ENCODE peak calls at places on chromosome 21, in four cellular contexts. Q is CD4-positive, alpha-beta memory T cell; X is CD8-positive, alpha-beta T cell; B is prostate gland. J is an unnamed sample. For H3K36me3 and H3K4me1, the result is how much of the 10 kb centered on the place peaks cover.

GRCh38 chr21:25733859-25734653 is 648 bp downstream of the ATP5PF start:
- DNase-seq in X (peak), B (no peak), Q (no peak), J (no peak)

GRCh38 chr21:28283652-28284490 is 708.8 kb downstream of the LTN1 start:
- DNase-seq in B (no peak), X (no peak), Q (no peak), J (no peak)

GRCh38 chr21:23801292-23801691 is 1806.0 kb downstream of the MRPL39 start:
- DNase-seq in B (no peak), Q (no peak), X (no peak), J (no peak)

GRCh38 chr21:41061701-41062100 is 106.3 kb upstream of the BACE2 start:
- DNase-seq in X (no peak), B (no peak), Q (no peak), J (no peak)

GRCh38 chr21:26836546-26836945 is 8.7 kb downstream of the ADAMTS1 start:
- DNase-seq in X (no peak), B (no peak), Q (no peak), J (no peak)

GRCh38 chr21:36321325-36322082 is 1.5 kb downstream of the MORC3 start:
- DNase-seq in B (peak), Q (peak), X (no peak), J (no peak)

GRCh38 chr21:38631171-38631570 is 132.9 kb upstream of the ERG start:
- DNase-seq in B (no peak), X (no peak), Q (no peak), J (no peak)

GRCh38 chr21:21101911-21102310 is 103.7 kb downstream of the NCAM2 start:
- DNase-seq in X (no peak), Q (no peak), B (peak), J (no peak)

GRCh38 chr21:36080386-36080785 is 10.6 kb downstream of the CBR1 start:
- DNase-seq in X (no peak), B (peak), Q (no peak), J (no peak)

GRCh38 chr21:28193189-28193588 is 799.5 kb downstream of the LTN1 start:
- DNase-seq in Q (no peak), X (no peak), B (no peak), J (no peak)

GRCh38 chr21:29124645-29125044 is 5.8 kb upstream of the MAP3K7CL start:
- DNase-seq in X (no peak), Q (no peak), B (no peak), J (no peak)

GRCh38 chr21:33541105-33541711 is 709 bp downstream of the GART start:
- DNase-seq in Q (no peak), B (no peak), X (no peak), J (no peak)

GRCh38 chr21:35096959-35097358 is 47.9 kb upstream of the RUNX1 start:
- DNase-seq in X (no peak), Q (no peak), B (no peak), J (no peak)

GRCh38 chr21:35352066-35352770 is 303.1 kb upstream of the RUNX1 start:
- DNase-seq in Q (no peak), X (no peak), B (no peak), J (no peak)

GRCh38 chr21:35932232-35932911 is 128.0 kb downstream of the SETD4 start:
- DNase-seq in X (no peak), B (no peak), Q (no peak), J (no peak)

GRCh38 chr21:34836103-34836932 is 167.5 kb downstream of the CLIC6 start:
- DNase-seq in B (no peak), Q (no peak), X (no peak), J (no peak)

GRCh38 chr21:29179503-29179902 is 49.1 kb downstream of the MAP3K7CL start:
- DNase-seq in B (no peak), Q (no peak), X (no peak), J (no peak)

GRCh38 chr21:44057055-44057454 is 44.9 kb downstream of the TRAPPC10 start:
- DNase-seq in Q (no peak), B (no peak), X (no peak), J (no peak)
- H3K36me3 ChIP-seq in Q (under half), B (under half), X (under half), J (under half)

GRCh38 chr21:45470087-45470515 is 65.1 kb downstream of the COL18A1 start:
- DNase-seq in B (no peak), Q (no peak), X (no peak), J (no peak)

GRCh38 chr21:45468051-45468970 is 63.3 kb downstream of the COL18A1 start:
- DNase-seq in B (no peak), Q (no peak), X (no peak), J (no peak)

GRCh38 chr21:45471229-45472052 is 66.5 kb downstream of the COL18A1 start:
- DNase-seq in B (no peak), Q (no peak), X (no peak), J (no peak)

GRCh38 chr21:45468971-45469272 is 64.0 kb downstream of the COL18A1 start:
- DNase-seq in B (no peak), Q (no peak), X (no peak), J (no peak)

DNA sequence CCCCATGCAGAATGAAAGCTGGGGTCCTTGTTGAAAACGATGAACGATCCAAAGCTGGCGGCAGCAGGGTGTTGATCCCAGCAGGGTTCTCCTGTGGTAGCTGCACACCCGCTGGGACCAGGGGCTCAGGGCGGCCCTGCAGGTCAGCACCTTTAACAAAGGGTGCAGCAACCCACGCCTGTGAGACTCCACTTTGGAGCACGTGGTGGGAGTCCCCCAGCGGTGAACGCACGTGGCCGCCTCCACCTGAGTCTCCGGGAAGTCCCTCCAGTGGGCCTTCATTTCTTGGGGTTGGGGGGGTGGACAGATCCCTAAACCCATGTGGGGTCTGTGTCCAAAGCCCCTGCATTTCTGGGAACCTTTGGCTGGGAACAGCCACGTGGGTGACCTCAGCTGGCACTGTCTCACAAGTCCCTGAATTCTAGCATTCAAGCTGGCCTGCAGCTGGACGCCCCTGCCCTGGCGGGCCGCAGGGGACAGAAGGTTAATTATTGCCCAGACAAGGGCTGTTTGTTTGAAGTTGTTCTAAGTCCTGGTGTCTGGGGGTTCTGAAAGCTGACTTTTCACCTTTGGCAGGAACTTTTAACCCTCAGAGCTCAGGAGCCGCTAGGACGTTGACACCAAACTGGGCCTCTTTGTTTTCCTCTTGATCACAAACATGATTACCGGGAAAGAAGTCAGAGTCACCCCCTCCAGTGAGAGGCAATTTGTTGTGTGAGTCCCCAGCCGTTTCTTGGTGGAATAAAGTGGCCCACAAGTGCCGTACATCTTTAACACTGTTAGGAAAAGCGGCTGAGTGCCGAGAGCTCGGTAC is 64.5 kb downstream of the COL18A1 start:
- DNase-seq in Q (no peak), X (no peak), B (no peak), J (no peak)
- H3K4me1 ChIP-seq in Q (under half), X (under half), B (under half), J (under half)

DNA sequence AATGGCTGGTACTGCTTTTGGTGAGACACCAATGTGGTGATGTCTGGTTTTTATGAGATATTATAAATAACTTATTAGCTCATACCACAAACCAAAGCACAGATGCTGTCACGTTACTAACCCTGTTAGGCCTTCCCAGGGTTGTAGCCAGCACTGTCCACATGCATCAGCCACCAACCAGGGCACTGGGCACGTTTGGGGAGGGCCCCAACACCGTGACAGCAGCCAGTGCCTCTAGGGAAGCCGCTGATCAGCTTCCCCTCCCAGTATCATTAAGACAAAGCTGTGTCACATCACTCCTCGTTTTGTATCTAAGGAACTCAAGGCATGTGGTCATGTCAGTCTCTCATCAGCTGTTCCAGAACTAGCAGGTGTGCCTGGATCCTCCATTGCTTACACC is 13.9 kb downstream of the URB1 start:
- DNase-seq in B (no peak), Q (no peak), X (no peak), J (no peak)
- H3K36me3 ChIP-seq in B (under half), Q (half or more), X (under half), J (half or more)

GRCh38 chr21:15061284-15061683 is 3.5 kb downstream of the NRIP1 start:
- DNase-seq in Q (no peak), B (no peak), X (no peak), J (no peak)

GRCh38 chr21:15059397-15059796 is 5.4 kb downstream of the NRIP1 start:
- DNase-seq in B (no peak), X (no peak), Q (no peak), J (no peak)

GRCh38 chr21:15060776-15061175 is 4.0 kb downstream of the NRIP1 start:
- DNase-seq in Q (no peak), X (no peak), B (no peak), J (no peak)

GRCh38 chr21:15057290-15057689 is 7.5 kb downstream of the NRIP1 start:
- DNase-seq in Q (no peak), X (no peak), B (no peak), J (no peak)

GRCh38 chr21:15058718-15059316 is 6.0 kb downstream of the NRIP1 start:
- DNase-seq in X (no peak), Q (no peak), B (no peak), J (no peak)
- H3K4me1 ChIP-seq in X (half or more), Q (half or more), B (under half), J (under half)

GRCh38 chr21:46220847-46221246 is 7.7 kb downstream of the LSS start:
- DNase-seq in B (no peak), X (no peak), Q (no peak), J (no peak)

GRCh38 chr21:46220275-46220810 is 8.2 kb downstream of the LSS start:
- DNase-seq in B (no peak), X (no peak), Q (no peak), J (no peak)

GRCh38 chr21:46221664-46222435 is 6.7 kb downstream of the LSS start:
- DNase-seq in X (no peak), B (no peak), Q (no peak), J (no peak)

GRCh38 chr21:46223217-46223616 is 5.4 kb downstream of the LSS start:
- DNase-seq in B (no peak), X (no peak), Q (no peak), J (no peak)

DNA sequence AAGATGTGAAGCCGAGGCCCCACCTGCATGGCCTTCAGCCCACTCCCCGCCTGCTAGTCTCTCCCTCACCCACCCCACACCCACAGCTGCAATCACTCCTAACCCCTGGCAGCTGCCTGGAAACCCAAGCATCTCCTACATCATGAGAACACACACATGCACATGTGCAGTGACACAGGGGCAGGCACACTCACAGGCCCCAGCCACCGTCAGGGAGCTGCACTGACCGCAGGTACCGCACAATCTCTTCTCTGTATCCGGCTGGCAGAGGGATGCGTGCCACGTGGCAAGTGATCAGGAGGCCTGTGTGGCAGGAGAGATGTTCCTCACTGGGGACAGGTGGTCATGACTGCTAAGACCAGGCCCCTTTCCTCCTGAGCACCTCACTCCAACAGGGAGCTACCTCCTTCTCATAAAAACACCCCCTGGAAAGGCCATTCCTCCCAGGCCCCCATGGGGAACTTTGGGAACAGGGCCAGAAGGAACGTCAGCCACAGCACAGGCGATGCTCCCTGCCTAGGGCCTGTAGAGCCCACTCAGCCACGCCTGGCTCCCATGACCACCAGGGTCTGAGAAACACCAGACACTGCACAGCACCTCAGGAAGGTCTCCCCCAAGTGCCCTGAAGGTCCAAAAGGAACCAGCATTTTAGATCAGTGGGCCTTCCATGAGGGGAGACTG is 6.0 kb downstream of the LSS start:
- DNase-seq in X (no peak), Q (no peak), B (no peak), J (no peak)
- H3K36me3 ChIP-seq in X (under half), Q (under half), B (under half), J (under half)

DNA sequence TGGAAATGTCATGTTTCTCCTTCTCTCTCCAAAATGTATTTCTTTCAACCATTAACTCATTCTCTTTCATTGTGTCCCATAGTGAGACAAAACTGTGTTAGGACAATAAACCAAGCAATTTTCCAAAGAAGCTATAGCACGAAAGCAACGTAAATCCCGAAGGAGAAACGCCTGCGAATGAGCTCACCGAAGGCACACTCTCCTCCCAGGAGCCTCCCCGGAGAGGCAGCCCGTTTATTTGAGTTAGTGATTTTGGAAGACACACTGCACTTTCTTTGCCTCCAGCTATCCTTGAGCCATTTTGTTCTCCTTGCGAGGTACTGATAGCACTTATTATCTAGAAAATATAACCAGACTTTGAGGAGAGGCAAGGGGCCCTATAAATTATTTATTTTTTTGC is 41.2 kb downstream of the RSPH1 start:
- DNase-seq in X (no peak), Q (no peak), B (no peak), J (no peak)
- H3K4me1 ChIP-seq in X (under half), Q (under half), B (under half), J (under half)

GRCh38 chr21:32304998-32305397 is 6.3 kb downstream of the MRAP start:
- DNase-seq in B (no peak), X (no peak), Q (no peak), J (no peak)
- H3K36me3 ChIP-seq in B (under half), X (under half), Q (under half), J (under half)

DNA sequence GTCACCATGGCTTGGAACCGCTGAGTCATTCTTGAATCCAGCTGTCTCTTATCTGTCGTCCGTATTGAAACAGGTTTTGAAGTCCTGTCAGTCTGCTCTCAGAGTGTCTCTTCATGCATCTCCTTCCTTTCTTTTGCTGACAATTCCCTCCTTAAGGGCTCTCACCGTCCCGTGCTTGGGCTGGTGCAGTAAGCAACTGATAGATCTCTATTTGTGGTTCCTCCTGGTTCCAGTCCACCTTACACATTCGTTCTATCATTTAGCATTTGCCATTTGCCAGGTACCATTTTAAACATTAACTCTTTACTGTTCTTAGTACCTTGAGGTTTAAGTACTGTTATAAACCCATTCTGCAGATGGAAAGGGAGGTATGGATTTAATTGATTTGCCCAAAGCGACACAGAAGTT is 88.9 kb downstream of the DYRK1A start:
- DNase-seq in B (no peak), X (no peak), Q (no peak), J (no peak)
- H3K4me1 ChIP-seq in B (under half), X (half or more), Q (half or more), J (under half)

DNA sequence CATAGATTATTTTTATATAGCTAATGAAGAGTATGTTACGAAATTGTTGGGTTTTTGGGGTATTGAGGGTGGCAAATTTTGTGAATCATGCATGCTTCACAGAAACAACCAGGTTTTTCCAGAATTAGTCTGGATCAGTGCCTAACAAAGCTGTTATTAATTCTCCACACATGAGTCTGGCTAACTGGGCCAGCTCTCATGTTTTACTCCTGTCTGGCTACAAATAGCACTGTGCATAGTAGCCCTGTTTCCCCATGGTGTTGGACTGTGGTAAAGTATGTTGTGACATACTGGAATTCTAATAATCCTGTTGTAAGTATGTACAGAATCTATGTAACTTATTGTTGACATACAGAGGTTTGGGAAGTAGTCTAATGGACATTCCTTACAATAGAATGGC is 35.8 kb downstream of the S100B start:
- DNase-seq in X (no peak), Q (no peak), B (no peak), J (no peak)
- H3K36me3 ChIP-seq in X (under half), Q (half or more), B (under half), J (under half)

GRCh38 chr21:45056917-45057560 is 17.3 kb upstream of the ADARB1 start:
- DNase-seq in Q (no peak), B (no peak), X (no peak), J (no peak)
- H3K4me1 ChIP-seq in Q (under half), B (under half), X (under half), J (under half)